ENCODE peak calls at places on chromosomes 12 and 14, in ten cellular contexts. One of them, this sample, is unnamed.
A peak's percentile ranks its signal among the peaks of the same experiment; 100 is the strongest.

GRCh38 chr12:130213249-130213648 is 51.0 kb downstream of the FZD10 start:
- DNase-seq in AG09319: no peak
- DNase-seq in left ventricle myocardium inferior: no peak
- DNase-seq in lower lobe of right lung: no peak
- DNase-seq in mesothelial cell of epicardium: no peak
- DNase-seq in pancreas: no peak
- DNase-seq in AG09309: no peak
- DNase-seq in stomach: no peak
- DNase-seq in endothelial cell: no peak
- DNase-seq in astrocyte of the spinal cord: no peak
- DNase-seq in this sample: no peak

GRCh38 chr14:104192146-104192882 is 53.9 kb downstream of the KIF26A start:
- DNase-seq in AG09319: no peak
- DNase-seq in left ventricle myocardium inferior: no peak
- DNase-seq in lower lobe of right lung: no peak
- DNase-seq in mesothelial cell of epicardium: no peak
- DNase-seq in pancreas: no peak
- DNase-seq in AG09309: no peak
- DNase-seq in stomach: no peak
- DNase-seq in endothelial cell: no peak
- DNase-seq in astrocyte of the spinal cord: no peak
- DNase-seq in this sample: no peak

GRCh38 chr14:91349481-91350074 is 68.0 kb downstream of the CCDC88C start:
- DNase-seq in AG09319: no peak
- DNase-seq in left ventricle myocardium inferior: no peak
- DNase-seq in lower lobe of right lung: no peak
- DNase-seq in mesothelial cell of epicardium: no peak
- DNase-seq in pancreas: no peak
- DNase-seq in AG09309: no peak
- DNase-seq in stomach: no peak
- DNase-seq in endothelial cell: no peak
- DNase-seq in astrocyte of the spinal cord: no peak
- DNase-seq in this sample: no peak

GRCh38 chr14:34680806-34681479 is 33.5 kb downstream of the CFL2 start:
- DNase-seq in AG09319: no peak
- DNase-seq in left ventricle myocardium inferior: no peak
- DNase-seq in lower lobe of right lung: no peak
- DNase-seq in mesothelial cell of epicardium: no peak
- DNase-seq in pancreas: no peak
- DNase-seq in AG09309: no peak
- DNase-seq in stomach: no peak
- DNase-seq in endothelial cell: no peak
- DNase-seq in astrocyte of the spinal cord: no peak
- DNase-seq in this sample: no peak

GRCh38 chr12:38123566-38124246 is 192.9 kb upstream of the ALG10B start:
- DNase-seq in AG09319: no peak
- DNase-seq in left ventricle myocardium inferior: no peak
- DNase-seq in lower lobe of right lung: no peak
- DNase-seq in mesothelial cell of epicardium: no peak
- DNase-seq in pancreas: no peak
- DNase-seq in AG09309: no peak
- DNase-seq in stomach: no peak
- DNase-seq in endothelial cell: no peak
- DNase-seq in astrocyte of the spinal cord: no peak
- DNase-seq in this sample: no peak

GRCh38 chr14:67416085-67416484 is 4.1 kb upstream of the PLEK2 start:
- DNase-seq in AG09319: no peak
- DNase-seq in left ventricle myocardium inferior: no peak
- DNase-seq in lower lobe of right lung: no peak
- DNase-seq in mesothelial cell of epicardium: no peak
- DNase-seq in pancreas: peak; percentile 72
- DNase-seq in AG09309: no peak
- DNase-seq in stomach: no peak
- DNase-seq in endothelial cell: no peak
- DNase-seq in astrocyte of the spinal cord: no peak
- DNase-seq in this sample: no peak

GRCh38 chr14:50775357-50775756 is 55.6 kb downstream of the NIN start:
- DNase-seq in AG09319: peak; percentile 71
- DNase-seq in left ventricle myocardium inferior: no peak
- DNase-seq in lower lobe of right lung: no peak
- DNase-seq in mesothelial cell of epicardium: no peak
- DNase-seq in pancreas: no peak
- DNase-seq in AG09309: peak; percentile 87
- DNase-seq in stomach: no peak
- DNase-seq in endothelial cell: no peak
- DNase-seq in astrocyte of the spinal cord: peak; percentile 92
- DNase-seq in this sample: peak; percentile 66

GRCh38 chr14:79571361-79571760 is 639.9 kb downstream of the DIO2 start:
- DNase-seq in AG09319: no peak
- DNase-seq in left ventricle myocardium inferior: no peak
- DNase-seq in lower lobe of right lung: no peak
- DNase-seq in mesothelial cell of epicardium: no peak
- DNase-seq in pancreas: no peak
- DNase-seq in AG09309: no peak
- DNase-seq in stomach: no peak
- DNase-seq in endothelial cell: no peak
- DNase-seq in astrocyte of the spinal cord: no peak
- DNase-seq in this sample: no peak

GRCh38 chr12:79360269-79360668 is 330.5 kb downstream of the PAWR start:
- DNase-seq in AG09319: no peak
- DNase-seq in left ventricle myocardium inferior: no peak
- DNase-seq in lower lobe of right lung: no peak
- DNase-seq in mesothelial cell of epicardium: no peak
- DNase-seq in pancreas: no peak
- DNase-seq in AG09309: no peak
- DNase-seq in stomach: no peak
- DNase-seq in endothelial cell: no peak
- DNase-seq in astrocyte of the spinal cord: no peak
- DNase-seq in this sample: no peak

GRCh38 chr12:12776261-12776660 is 9.2 kb upstream of the APOLD1 start:
- DNase-seq in AG09319: no peak
- DNase-seq in left ventricle myocardium inferior: no peak
- DNase-seq in lower lobe of right lung: no peak
- DNase-seq in mesothelial cell of epicardium: no peak
- DNase-seq in pancreas: no peak
- DNase-seq in AG09309: no peak
- DNase-seq in stomach: peak; percentile 37
- DNase-seq in endothelial cell: no peak
- DNase-seq in astrocyte of the spinal cord: no peak
- DNase-seq in this sample: peak; percentile 72

GRCh38 chr14:58639842-58640484 is 2.2 kb downstream of the DACT1 start:
- DNase-seq in AG09319: peak; percentile 72
- DNase-seq in left ventricle myocardium inferior: no peak
- DNase-seq in lower lobe of right lung: no peak
- DNase-seq in mesothelial cell of epicardium: no peak
- DNase-seq in pancreas: no peak
- DNase-seq in AG09309: peak; percentile 91
- DNase-seq in stomach: no peak
- DNase-seq in endothelial cell: peak; percentile 40
- DNase-seq in astrocyte of the spinal cord: peak; percentile 87
- DNase-seq in this sample: peak; percentile 66

GRCh38 chr12:85509857-85510256 is 229.8 kb downstream of the ALX1 start:
- DNase-seq in AG09319: no peak
- DNase-seq in left ventricle myocardium inferior: no peak
- DNase-seq in lower lobe of right lung: no peak
- DNase-seq in mesothelial cell of epicardium: no peak
- DNase-seq in pancreas: no peak
- DNase-seq in AG09309: no peak
- DNase-seq in stomach: no peak
- DNase-seq in endothelial cell: no peak
- DNase-seq in astrocyte of the spinal cord: peak; percentile 64
- DNase-seq in this sample: no peak

GRCh38 chr12:92561543-92561899 is 141.3 kb upstream of the PLEKHG7 start:
- DNase-seq in AG09319: peak; percentile 81
- DNase-seq in left ventricle myocardium inferior: no peak
- DNase-seq in lower lobe of right lung: no peak
- DNase-seq in mesothelial cell of epicardium: no peak
- DNase-seq in pancreas: no peak
- DNase-seq in AG09309: peak; percentile 80
- DNase-seq in stomach: peak; percentile 73
- DNase-seq in endothelial cell: no peak
- DNase-seq in astrocyte of the spinal cord: peak; percentile 96
- DNase-seq in this sample: peak; percentile 82

GRCh38 chr12:109383240-109383639 is 35.5 kb downstream of the MYO1H start:
- DNase-seq in AG09319: no peak
- DNase-seq in left ventricle myocardium inferior: no peak
- DNase-seq in lower lobe of right lung: no peak
- DNase-seq in mesothelial cell of epicardium: no peak
- DNase-seq in pancreas: no peak
- DNase-seq in AG09309: no peak
- DNase-seq in stomach: no peak
- DNase-seq in endothelial cell: no peak
- DNase-seq in astrocyte of the spinal cord: no peak
- DNase-seq in this sample: no peak

GRCh38 chr12:93742086-93742934 is 65.1 kb downstream of the CRADD start:
- DNase-seq in AG09319: peak; percentile 54
- DNase-seq in left ventricle myocardium inferior: peak; percentile 75
- DNase-seq in lower lobe of right lung: peak; percentile 87
- DNase-seq in mesothelial cell of epicardium: peak; percentile 40
- DNase-seq in pancreas: peak; percentile 70
- DNase-seq in AG09309: no peak
- DNase-seq in stomach: peak; percentile 77
- DNase-seq in endothelial cell: peak; percentile 55
- DNase-seq in astrocyte of the spinal cord: peak; percentile 73
- DNase-seq in this sample: peak; percentile 78
- TF ChIP-seq CTCF in AG09319: peak; percentile 31
- TF ChIP-seq CTCF in left ventricle myocardium inferior: peak; percentile 45
- TF ChIP-seq CTCF in lower lobe of right lung: no peak
- TF ChIP-seq CTCF in mesothelial cell of epicardium: no peak
- TF ChIP-seq CTCF in pancreas: no peak
- TF ChIP-seq CTCF in AG09309: peak; percentile 25
- TF ChIP-seq CTCF in stomach: no peak
- TF ChIP-seq CTCF in endothelial cell: no peak
- TF ChIP-seq CTCF in astrocyte of the spinal cord: peak; percentile 30
- TF ChIP-seq CTCF in this sample: peak; percentile 38

DNA sequence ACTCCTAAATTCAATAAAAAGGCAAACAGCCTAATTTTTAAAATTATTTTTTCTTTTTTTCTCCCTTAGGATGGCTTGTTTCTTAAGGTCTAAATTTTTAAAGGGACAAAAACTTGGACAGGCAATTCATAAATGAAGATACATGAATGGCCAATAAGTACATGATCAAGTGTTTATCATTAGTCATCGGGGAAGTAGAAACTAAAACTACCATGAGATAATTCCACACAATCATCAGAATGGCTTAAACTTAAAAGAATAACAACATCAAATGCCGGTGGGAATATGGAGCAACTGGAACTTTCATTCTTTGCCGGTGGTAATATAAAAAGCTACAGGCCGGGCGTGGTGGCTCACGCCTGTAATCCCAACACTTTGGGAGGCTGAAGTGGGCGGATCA is 29.1 kb downstream of the MOK start:
- DNase-seq in AG09319: no peak
- DNase-seq in left ventricle myocardium inferior: no peak
- DNase-seq in lower lobe of right lung: no peak
- DNase-seq in mesothelial cell of epicardium: no peak
- DNase-seq in pancreas: no peak
- DNase-seq in AG09309: no peak
- DNase-seq in stomach: no peak
- DNase-seq in endothelial cell: no peak
- DNase-seq in astrocyte of the spinal cord: no peak
- DNase-seq in this sample: no peak
- TF ChIP-seq CTCF in AG09319: no peak
- TF ChIP-seq CTCF in left ventricle myocardium inferior: no peak
- TF ChIP-seq CTCF in lower lobe of right lung: no peak
- TF ChIP-seq CTCF in mesothelial cell of epicardium: no peak
- TF ChIP-seq CTCF in pancreas: no peak
- TF ChIP-seq CTCF in AG09309: no peak
- TF ChIP-seq CTCF in stomach: no peak
- TF ChIP-seq CTCF in endothelial cell: no peak
- TF ChIP-seq CTCF in astrocyte of the spinal cord: no peak
- TF ChIP-seq CTCF in this sample: no peak

DNA sequence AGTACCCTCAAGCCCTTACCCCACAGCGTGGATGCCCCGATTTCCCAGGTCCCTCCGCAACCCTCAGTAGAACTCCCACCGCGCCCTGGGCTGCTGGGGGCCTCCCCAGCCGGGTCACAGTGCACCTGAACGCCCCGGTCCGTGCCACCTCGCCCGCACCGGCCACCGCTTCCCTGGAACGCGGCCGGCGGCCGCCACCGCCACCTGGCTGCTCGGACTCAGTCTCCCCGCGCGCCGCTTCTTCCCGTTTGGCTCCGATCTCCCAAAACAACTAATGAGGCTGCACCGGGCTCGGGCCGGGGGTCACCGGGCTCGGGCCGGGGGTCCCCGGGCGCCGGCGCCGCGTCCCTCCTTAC is 1.0 kb downstream of the ITPK1 start:
- DNase-seq in AG09319: no peak
- DNase-seq in left ventricle myocardium inferior: peak; percentile 32
- DNase-seq in lower lobe of right lung: peak; percentile 59
- DNase-seq in mesothelial cell of epicardium: no peak
- DNase-seq in pancreas: peak; percentile 55
- DNase-seq in AG09309: no peak
- DNase-seq in stomach: peak; percentile 42
- DNase-seq in endothelial cell: peak; percentile 18
- DNase-seq in astrocyte of the spinal cord: no peak
- DNase-seq in this sample: no peak
- TF ChIP-seq CTCF in AG09319: no peak
- TF ChIP-seq CTCF in left ventricle myocardium inferior: peak; percentile 16
- TF ChIP-seq CTCF in lower lobe of right lung: no peak
- TF ChIP-seq CTCF in mesothelial cell of epicardium: no peak
- TF ChIP-seq CTCF in pancreas: no peak
- TF ChIP-seq CTCF in AG09309: no peak
- TF ChIP-seq CTCF in stomach: no peak
- TF ChIP-seq CTCF in endothelial cell: no peak
- TF ChIP-seq CTCF in astrocyte of the spinal cord: no peak
- TF ChIP-seq CTCF in this sample: no peak

GRCh38 chr14:19947413-19948090 is 16.8 kb downstream of the OR4K1 start:
- DNase-seq in AG09319: no peak
- DNase-seq in left ventricle myocardium inferior: no peak
- DNase-seq in lower lobe of right lung: no peak
- DNase-seq in mesothelial cell of epicardium: no peak
- DNase-seq in pancreas: no peak
- DNase-seq in AG09309: no peak
- DNase-seq in stomach: no peak
- DNase-seq in endothelial cell: no peak
- DNase-seq in astrocyte of the spinal cord: no peak
- DNase-seq in this sample: no peak
- TF ChIP-seq CTCF in AG09319: no peak
- TF ChIP-seq CTCF in left ventricle myocardium inferior: no peak
- TF ChIP-seq CTCF in lower lobe of right lung: no peak
- TF ChIP-seq CTCF in mesothelial cell of epicardium: no peak
- TF ChIP-seq CTCF in pancreas: no peak
- TF ChIP-seq CTCF in AG09309: no peak
- TF ChIP-seq CTCF in stomach: no peak
- TF ChIP-seq CTCF in endothelial cell: no peak
- TF ChIP-seq CTCF in astrocyte of the spinal cord: no peak
- TF ChIP-seq CTCF in this sample: no peak

GRCh38 chr12:53966385-53967133 is 6.4 kb upstream of the HOXC11 start:
- DNase-seq in AG09319: no peak
- DNase-seq in left ventricle myocardium inferior: no peak
- DNase-seq in lower lobe of right lung: no peak
- DNase-seq in mesothelial cell of epicardium: no peak
- DNase-seq in pancreas: no peak
- DNase-seq in AG09309: no peak
- DNase-seq in stomach: no peak
- DNase-seq in endothelial cell: no peak
- DNase-seq in astrocyte of the spinal cord: no peak
- DNase-seq in this sample: no peak
- TF ChIP-seq CTCF in AG09319: no peak
- TF ChIP-seq CTCF in left ventricle myocardium inferior: no peak
- TF ChIP-seq CTCF in lower lobe of right lung: no peak
- TF ChIP-seq CTCF in mesothelial cell of epicardium: no peak
- TF ChIP-seq CTCF in pancreas: no peak
- TF ChIP-seq CTCF in AG09309: no peak
- TF ChIP-seq CTCF in stomach: no peak
- TF ChIP-seq CTCF in endothelial cell: no peak
- TF ChIP-seq CTCF in astrocyte of the spinal cord: no peak
- TF ChIP-seq CTCF in this sample: no peak